ENCODE peak calls at places on chromosomes 3 and 15, in eight cellular contexts. L is brain pericyte; R is DMS153; Y is neural crest cell; D is cerebellar cortex; T is activated gamma-delta T cell treated with anti-CD3 and anti-CD28 coated beads, Interleukin-2, amount 50 U/mL, for 16 hours; E is NAMALWA; H is T-helper 1 cell. Q is an unnamed sample.

GRCh38 chr15:39145854-39146253 is 435.0 kb upstream of the THBS1 start:
- DNase-seq in D (no peak), R (no peak), H (no peak), L (no peak), T (no peak), Y (no peak), E (no peak), Q (no peak)

GRCh38 chr3:60989893-60990740 is 261.1 kb downstream of the FHIT start:
- DNase-seq in H (no peak), E (no peak), L (no peak), D (no peak), Y (no peak), R (no peak), T (no peak), Q (no peak)

GRCh38 chr3:142724682-142725351 is 983 bp downstream of the TRPC1 start:
- DNase-seq in L (no peak), T (no peak), Y (no peak), D (peak; percentile 74), H (no peak), E (no peak), R (peak; percentile 4), Q (no peak)

GRCh38 chr15:56794150-56794922 is 61.0 kb upstream of the ZNF280D start:
- DNase-seq in T (no peak), H (no peak), D (no peak), L (peak; percentile 21), Y (no peak), R (no peak), E (no peak), Q (no peak)

GRCh38 chr3:127997016-127997415 is 55.2 kb upstream of the SEC61A1 start:
- DNase-seq in D (no peak), H (no peak), T (no peak), L (no peak), Y (no peak), R (no peak), E (no peak), Q (no peak)

GRCh38 chr3:183178833-183179549 is 16.5 kb upstream of the LAMP3 start:
- DNase-seq in H (peak; percentile 26), L (no peak), Y (peak; percentile 40), R (no peak), D (peak; percentile 29), T (no peak), E (no peak), Q (peak; percentile 52)

GRCh38 chr3:143352031-143352623 is 232.6 kb downstream of the CHST2 start:
- DNase-seq in T (no peak), D (no peak), L (no peak), R (no peak), H (no peak), E (no peak), Y (no peak), Q (no peak)

GRCh38 chr3:186514296-186515002 is 29.7 kb downstream of the CRYGS start:
- DNase-seq in E (peak; percentile 21), L (no peak), H (peak; percentile 23), D (no peak), Y (no peak), R (no peak), T (no peak), Q (no peak)

GRCh38 chr3:59769132-59769531 is 719.3 kb upstream of the CFAP20DC start:
- DNase-seq in D (no peak), H (no peak), R (no peak), E (no peak), Y (no peak), T (no peak), L (no peak), Q (no peak)

GRCh38 chr3:187968883-187969580 is 184.9 kb upstream of the LPP start:
- DNase-seq in T (no peak), H (no peak), D (no peak), R (no peak), L (peak; percentile 50), Y (no peak), E (peak; percentile 81), Q (no peak)

GRCh38 chr3:27565201-27565827 is 81.1 kb upstream of the SLC4A7 start:
- DNase-seq in T (no peak), D (no peak), E (no peak), R (no peak), L (no peak), Y (no peak), H (no peak), Q (no peak)

GRCh38 chr3:116446037-116446436 is 750 bp upstream of the LSAMP start:
- DNase-seq in T (no peak), L (no peak), E (no peak), D (peak; percentile 37), H (no peak), Y (peak; percentile 2), R (no peak), Q (no peak)

GRCh38 chr3:32184187-32184730 is 54.2 kb upstream of the CMTM8 start:
- DNase-seq in H (no peak), L (no peak), E (no peak), T (no peak), Y (no peak), R (no peak), D (no peak), Q (no peak)

GRCh38 chr3:153285982-153286381 is 124.0 kb downstream of the RAP2B start:
- DNase-seq in L (no peak), T (no peak), D (no peak), R (no peak), Y (no peak), H (no peak), E (no peak), Q (no peak)

GRCh38 chr3:45940004-45940780 is 3.1 kb upstream of the CXCR6 start:
- DNase-seq in D (no peak), R (no peak), Y (no peak), L (no peak), H (no peak), T (no peak), E (no peak), Q (no peak)

GRCh38 chr15:42499888-42500609 is 4.6 kb downstream of the SNAP23 start:
- DNase-seq in E (no peak), T (no peak), Y (no peak), L (no peak), R (no peak), H (no peak), D (no peak), Q (no peak)

GRCh38 chr3:31361391-31362273 is 171.1 kb upstream of the STT3B start:
- DNase-seq in D (no peak), R (no peak), L (no peak), T (no peak), E (no peak), Y (no peak), H (no peak), Q (no peak)

Q was measured in Kasumi-1.